ENCODE peak calls at places on chromosomes 11 and 22, in six cellular contexts. D is mesendoderm, Q is psoas muscle, R is sigmoid colon, W is right lobe of liver, L is SJSA1. S is an unnamed sample.

GRCh38 chr11:46521947-46522681 is 71.7 kb downstream of the AMBRA1 start:
- DNase-seq in R (no peak), W (no peak), L (no peak), D (peak), Q (no peak), S (no peak)

GRCh38 chr11:117179048-117179999 is 781 bp downstream of the SIDT2 start:
- DNase-seq in R (peak), Q (peak), L (no peak), W (peak), D (peak), S (peak)

GRCh38 chr11:575324-575995 is 810 bp upstream of the PHRF1 start:
- DNase-seq in W (no peak), L (no peak), R (no peak), D (peak), Q (no peak), S (no peak)

GRCh38 chr11:26730711-26731460 is 9.0 kb upstream of the SLC5A12 start:
- DNase-seq in D (no peak), Q (no peak), L (no peak), R (no peak), W (no peak), S (no peak)

GRCh38 chr22:47210686-47211085 is 448.2 kb downstream of the TBC1D22A start:
- DNase-seq in W (no peak), L (no peak), D (no peak), R (peak), Q (no peak), S (no peak)

GRCh38 chr11:33376331-33377099 is 119.3 kb downstream of the HIPK3 start:
- DNase-seq in R (no peak), D (peak), W (no peak), Q (no peak), L (no peak), S (no peak)

GRCh38 chr22:37999236-37999635 is 14.9 kb upstream of the SOX10 start:
- DNase-seq in Q (no peak), D (no peak), L (no peak), R (no peak), W (no peak), S (no peak)

GRCh38 chr11:57358543-57358961 is 20.4 kb downstream of the P2RX3 start:
- DNase-seq in D (no peak), Q (no peak), W (no peak), R (no peak), L (no peak), S (no peak)

GRCh38 chr11:111602865-111603632 is 800 bp downstream of the SIK2 start:
- DNase-seq in R (peak), D (peak), L (no peak), Q (no peak), W (peak), S (no peak)

GRCh38 chr11:8011981-8012444 is 24.9 kb downstream of the EIF3F start:
- DNase-seq in L (peak), Q (no peak), R (no peak), W (no peak), D (no peak), S (no peak)

GRCh38 chr11:3126207-3126865 is 38.8 kb downstream of the OSBPL5 start:
- DNase-seq in L (no peak), R (peak), Q (peak), D (no peak), W (no peak), S (no peak)

GRCh38 chr11:117062503-117062902 is 35.7 kb downstream of the SIK3 start:
- DNase-seq in Q (no peak), W (no peak), L (no peak), D (no peak), R (no peak), S (no peak)

GRCh38 chr11:45167283-45167682 is 20.8 kb downstream of the PRDM11 start:
- DNase-seq in L (no peak), R (no peak), Q (no peak), W (no peak), D (no peak), S (no peak)

GRCh38 chr22:41437198-41437597 is 9.4 kb downstream of the TOB2 start:
- DNase-seq in Q (no peak), L (no peak), W (no peak), D (no peak), R (no peak), S (no peak)

GRCh38 chr11:74024630-74025029 is 15.7 kb upstream of the UCP3 start:
- DNase-seq in W (no peak), Q (peak), R (peak), D (no peak), L (no peak), S (no peak)

GRCh38 chr11:83006877-83007330 is 64.8 kb downstream of the RAB30 start:
- DNase-seq in L (no peak), Q (no peak), W (peak), R (no peak), D (no peak), S (no peak)

GRCh38 chr22:40182231-40182835 is 4.6 kb downstream of the TNRC6B start:
- DNase-seq in L (no peak), W (no peak), Q (no peak), D (no peak), R (no peak), S (no peak)

GRCh38 chr22:40406063-40406890 is 35.9 kb downstream of the SGSM3 start:
- DNase-seq in Q (no peak), R (no peak), W (peak), D (no peak), L (no peak), S (no peak)

GRCh38 chr11:83480811-83481210 is 194.6 kb upstream of the CCDC90B start:
- DNase-seq in D (peak), R (no peak), W (no peak), Q (no peak), L (no peak), S (no peak)

GRCh38 chr11:5624489-5625278 is at the start of gene TRIM34:
- DNase-seq in L (peak), Q (no peak), W (peak), R (peak), D (peak), S (peak)

GRCh38 chr11:47391077-47391583 is 12.8 kb upstream of the SPI1 start:
- DNase-seq in R (peak), D (no peak), W (no peak), L (no peak), Q (no peak), S (no peak)

GRCh38 chr22:26313291-26313690 is 115.8 kb upstream of the ASPHD2 start:
- DNase-seq in D (no peak), L (no peak), Q (no peak), W (no peak), R (no peak), S (no peak)

GRCh38 chr11:44285756-44286155 is 24.2 kb downstream of the ALX4 start:
- DNase-seq in W (no peak), Q (no peak), L (no peak), R (no peak), D (peak), S (no peak)

GRCh38 chr11:59207988-59208432 is 4.7 kb downstream of the MPEG1 start:
- DNase-seq in Q (no peak), D (peak), W (no peak), R (no peak), L (peak), S (no peak)

GRCh38 chr11:122159173-122159701 is 43.2 kb upstream of the BLID start:
- DNase-seq in W (no peak), Q (no peak), R (peak), D (peak), L (peak), S (no peak)

GRCh38 chr11:62577046-62577708 is 3.5 kb upstream of the EEF1G start:
- DNase-seq in W (no peak), R (no peak), L (no peak), D (no peak), Q (peak), S (no peak)

GRCh38 chr11:124415356-124415923 is 9.2 kb downstream of the OR8B4 start:
- DNase-seq in W (no peak), R (no peak), Q (no peak), L (no peak), D (peak), S (no peak)

GRCh38 chr11:298406-299065 is 790 bp downstream of the IFITM5 start:
- DNase-seq in L (no peak), D (no peak), W (peak), R (peak), Q (peak), S (no peak)

GRCh38 chr11:129905402-129905801 is 10.0 kb upstream of the NFRKB start:
- DNase-seq in W (no peak), Q (no peak), D (no peak), L (no peak), R (no peak), S (no peak)

GRCh38 chr11:119795231-119795630 is 66.2 kb upstream of the NECTIN1 start:
- DNase-seq in Q (no peak), L (peak), R (no peak), D (peak), W (no peak), S (no peak)

GRCh38 chr11:128714121-128714520 is 20.2 kb downstream of the FLI1 start:
- DNase-seq in W (peak), Q (no peak), R (no peak), L (no peak), D (no peak), S (no peak)

GRCh38 chr11:44564653-44565007 is 833 bp upstream of the CD82 start:
- DNase-seq in R (peak), W (peak), Q (peak), D (no peak), L (peak), S (peak)

GRCh38 chr11:119855066-119855465 is 126.1 kb upstream of the NECTIN1 start:
- DNase-seq in R (no peak), Q (no peak), W (no peak), D (no peak), L (no peak), S (no peak)

GRCh38 chr11:24585192-24585591 is 88.3 kb downstream of the LUZP2 start:
- DNase-seq in R (no peak), W (no peak), Q (no peak), L (no peak), D (no peak), S (no peak)

GRCh38 chr11:272195-272930 is 5.8 kb upstream of the NLRP6 start:
- DNase-seq in D (no peak), Q (no peak), W (no peak), L (peak), R (no peak), S (no peak)

GRCh38 chr11:130340671-130341319 is 26.1 kb upstream of the ZBTB44 start:
- DNase-seq in L (no peak), W (no peak), R (no peak), Q (no peak), D (no peak), S (no peak)

GRCh38 chr11:111327908-111328624 is 29.7 kb downstream of the POU2AF3 start:
- DNase-seq in D (peak), W (peak), R (peak), Q (peak), L (no peak), S (peak)

GRCh38 chr11:103800406-103801114 is 235.9 kb upstream of the DDI1 start:
- DNase-seq in R (no peak), W (no peak), D (peak), L (no peak), Q (no peak), S (no peak)

GRCh38 chr22:27876684-27877083 is 42.4 kb downstream of the PITPNB start:
- DNase-seq in W (no peak), D (no peak), L (no peak), R (no peak), Q (no peak), S (no peak)

GRCh38 chr22:27874185-27874584 is 44.9 kb downstream of the PITPNB start:
- DNase-seq in D (no peak), Q (no peak), L (no peak), W (no peak), R (peak), S (no peak)

GRCh38 chr22:27877501-27877900 is 41.6 kb downstream of the PITPNB start:
- DNase-seq in L (no peak), W (no peak), R (no peak), Q (no peak), D (no peak), S (no peak)

GRCh38 chr22:27874756-27875155 is 44.3 kb downstream of the PITPNB start:
- DNase-seq in D (no peak), Q (no peak), R (no peak), L (no peak), W (no peak), S (no peak)

DNA sequence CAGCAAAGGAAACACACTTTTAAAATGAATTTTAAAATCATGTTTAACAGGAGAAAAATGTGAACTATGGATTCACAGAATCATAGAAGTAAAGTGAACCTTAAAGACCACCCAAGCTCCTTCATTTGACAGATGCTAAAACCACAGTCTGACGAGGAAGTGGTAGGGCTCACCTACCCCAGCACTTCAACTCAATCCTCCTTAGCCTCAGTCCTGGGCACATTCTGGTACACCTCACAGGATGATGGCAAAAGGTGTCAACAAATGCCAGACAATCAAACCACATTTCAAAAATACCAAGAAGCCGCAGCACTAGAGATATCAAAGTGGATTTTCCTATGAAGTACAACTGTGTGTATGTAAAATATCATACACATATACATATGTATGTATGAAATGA is 43.1 kb downstream of the PITPNB start:
- DNase-seq in R (no peak), W (no peak), D (no peak), Q (no peak), L (no peak), S (no peak)
- H3K27ac ChIP-seq in R (peak), W (peak), D (no peak), Q (no peak), L (no peak), S (peak)

DNA sequence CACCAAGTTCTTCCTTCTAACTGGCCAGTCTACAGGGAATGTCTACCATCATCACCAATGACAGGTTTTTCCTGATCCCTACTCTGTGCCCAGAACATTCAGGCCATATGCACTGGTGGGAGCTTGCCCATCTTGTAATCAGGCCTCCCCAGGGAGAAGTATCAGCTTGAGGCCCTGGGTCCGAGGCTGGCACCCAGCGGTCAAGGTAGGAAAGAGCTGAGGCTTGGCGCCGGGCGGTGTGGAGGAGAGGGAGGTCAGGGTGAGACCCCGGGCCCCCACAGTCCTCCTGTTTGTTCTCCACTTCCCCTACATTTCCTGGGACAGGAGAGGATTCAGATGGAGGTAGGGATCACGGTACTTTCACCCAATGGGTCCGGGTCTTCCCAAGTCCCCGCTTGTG is 15.5 kb downstream of the TSKU start:
- DNase-seq in R (peak), W (no peak), Q (no peak), L (no peak), D (no peak), S (no peak)
- H3K4me3 ChIP-seq in R (peak), W (no peak), Q (peak), L (no peak), D (no peak), S (peak)

GRCh38 chr11:66643745-66644437 is 5.4 kb downstream of the RBM4 start:
- DNase-seq in Q (no peak), W (no peak), L (no peak), R (no peak), D (no peak), S (no peak)
- H3K27ac ChIP-seq in Q (no peak), W (no peak), L (no peak), R (no peak), D (no peak), S (no peak)

GRCh38 chr22:49850021-49850911 is 3.4 kb upstream of the ZBED4 start:
- DNase-seq in L (no peak), Q (no peak), W (no peak), R (no peak), D (no peak), S (no peak)
- H3K4me3 ChIP-seq in L (no peak), Q (peak), W (no peak), R (peak), D (no peak), S (peak)

GRCh38 chr11:94150704-94151103 is 22.1 kb downstream of the PANX1 start:
- DNase-seq in W (no peak), R (no peak), D (no peak), L (no peak), Q (no peak), S (no peak)
- H3K27ac ChIP-seq in W (no peak), R (no peak), D (no peak), L (no peak), Q (no peak), S (no peak)

GRCh38 chr11:106014035-106014434 is 8.0 kb downstream of the MSANTD4 start:
- DNase-seq in D (no peak), R (no peak), W (no peak), L (no peak), Q (no peak), S (no peak)
- H3K4me3 ChIP-seq in D (no peak), R (no peak), W (no peak), L (no peak), Q (no peak), S (no peak)